ENCODE peak calls at places on chromosomes 3 and 15, in seven cellular contexts. V, Q, X, Z, G, T and H are unnamed samples. For H3K36me3, the result is how much of the 10 kb centered on the place peaks cover.

GRCh38 chr3:114274929-114275328 is 18.9 kb upstream of the TIGIT start:
- DNase-seq in V (peak), Q (no peak), X (no peak), Z (peak), G (no peak), T (no peak), H (no peak)

GRCh38 chr3:116153174-116153573 is 292.1 kb downstream of the LSAMP start:
- DNase-seq in V (peak), Q (no peak), X (no peak), Z (no peak), G (no peak), T (no peak), H (no peak)

GRCh38 chr3:59766165-59766872 is 716.5 kb upstream of the CFAP20DC start:
- DNase-seq in V (peak), Q (no peak), X (no peak), Z (no peak), G (no peak), T (peak), H (no peak)

GRCh38 chr15:89112341-89112971 is 24.2 kb downstream of the ABHD2 start:
- DNase-seq in V (peak), Q (peak), X (no peak), Z (no peak), G (peak), T (peak), H (no peak)

GRCh38 chr15:67838789-67839332 is 984 bp downstream of the RNU6-1 start:
- DNase-seq in V (peak), Q (peak), X (no peak), Z (no peak), G (peak), T (peak), H (peak)

GRCh38 chr15:79233236-79233635 is 49.3 kb upstream of the ANKRD34C start:
- DNase-seq in V (no peak), Q (no peak), X (no peak), Z (no peak), G (no peak), T (no peak), H (no peak)

GRCh38 chr3:137013955-137014688 is 56.3 kb downstream of the IL20RB start:
- DNase-seq in V (peak), Q (peak), X (peak), Z (peak), G (peak), T (peak), H (peak)

GRCh38 chr3:126014252-126014651 is 45.3 kb downstream of the ROPN1B start:
- DNase-seq in V (peak), Q (no peak), X (peak), Z (peak), G (no peak), T (no peak), H (peak)

GRCh38 chr3:123395235-123395634 is 53.7 kb downstream of the ADCY5 start:
- DNase-seq in V (no peak), Q (no peak), X (no peak), Z (no peak), G (no peak), T (no peak), H (no peak)

GRCh38 chr15:39888809-39889208 is 31.3 kb downstream of the GPR176 start:
- DNase-seq in V (no peak), Q (no peak), X (no peak), Z (no peak), G (no peak), T (no peak), H (no peak)

GRCh38 chr3:167113466-167113865 is 266.6 kb downstream of the ZBBX start:
- DNase-seq in V (no peak), Q (no peak), X (no peak), Z (no peak), G (no peak), T (no peak), H (no peak)

GRCh38 chr3:41199866-41200668 is 762 bp downstream of the CTNNB1 start:
- DNase-seq in V (peak), Q (peak), X (peak), Z (no peak), G (peak), T (peak), H (no peak)

GRCh38 chr3:152307829-152308474 is 39.2 kb downstream of the MBNL1 start:
- DNase-seq in V (peak), Q (peak), X (no peak), Z (peak), G (no peak), T (no peak), H (no peak)

GRCh38 chr15:99631256-99631655 is 65.5 kb downstream of the MEF2A start:
- DNase-seq in V (no peak), Q (no peak), X (no peak), Z (no peak), G (no peak), T (no peak), H (no peak)

GRCh38 chr15:74800559-74801094 is 12.0 kb upstream of the LMAN1L start:
- DNase-seq in V (no peak), Q (peak), X (no peak), Z (no peak), G (no peak), T (no peak), H (no peak)

GRCh38 chr3:99648091-99648490 is 9.7 kb downstream of the COL8A1 start:
- DNase-seq in V (peak), Q (peak), X (no peak), Z (peak), G (no peak), T (no peak), H (no peak)

GRCh38 chr15:83582386-83582785 is 71.5 kb upstream of the ADAMTSL3 start:
- DNase-seq in V (peak), Q (no peak), X (no peak), Z (no peak), G (no peak), T (no peak), H (no peak)

GRCh38 chr3:11835028-11835639 is 11.6 kb downstream of the TAMM41 start:
- DNase-seq in V (peak), Q (no peak), X (no peak), Z (no peak), G (no peak), T (no peak), H (no peak)

GRCh38 chr15:58047149-58047548 is 18.4 kb downstream of the ALDH1A2 start:
- DNase-seq in V (no peak), Q (no peak), X (no peak), Z (no peak), G (no peak), T (no peak), H (no peak)

GRCh38 chr3:134965849-134966248 is 170.8 kb downstream of the EPHB1 start:
- DNase-seq in V (no peak), Q (no peak), X (no peak), Z (no peak), G (no peak), T (no peak), H (no peak)

GRCh38 chr15:96582473-96582872 is 252.0 kb downstream of the NR2F2 start:
- DNase-seq in V (no peak), Q (no peak), X (no peak), Z (no peak), G (no peak), T (no peak), H (no peak)

GRCh38 chr3:152556731-152557254 is 278.1 kb upstream of the P2RY1 start:
- DNase-seq in V (peak), Q (no peak), X (no peak), Z (peak), G (peak), T (no peak), H (no peak)

GRCh38 chr3:170802164-170803151 is 67.5 kb downstream of the RPL22L1 start:
- DNase-seq in V (peak), Q (no peak), X (no peak), Z (peak), G (no peak), T (no peak), H (no peak)

GRCh38 chr3:19147905-19148767 is at the start of gene KCNH8:
- DNase-seq in V (no peak), Q (peak), X (peak), Z (no peak), G (no peak), T (no peak), H (no peak)

GRCh38 chr3:133023301-133023830 is 14.8 kb upstream of the TMEM108 start:
- DNase-seq in V (no peak), Q (no peak), X (no peak), Z (no peak), G (no peak), T (peak), H (no peak)

GRCh38 chr15:41886741-41887140 is 7.1 kb downstream of the SPTBN5 start:
- DNase-seq in V (no peak), Q (no peak), X (no peak), Z (no peak), G (no peak), T (no peak), H (no peak)

GRCh38 chr3:11532865-11533490 is 110.7 kb downstream of the VGLL4 start:
- DNase-seq in V (peak), Q (no peak), X (no peak), Z (peak), G (peak), T (no peak), H (no peak)

DNA sequence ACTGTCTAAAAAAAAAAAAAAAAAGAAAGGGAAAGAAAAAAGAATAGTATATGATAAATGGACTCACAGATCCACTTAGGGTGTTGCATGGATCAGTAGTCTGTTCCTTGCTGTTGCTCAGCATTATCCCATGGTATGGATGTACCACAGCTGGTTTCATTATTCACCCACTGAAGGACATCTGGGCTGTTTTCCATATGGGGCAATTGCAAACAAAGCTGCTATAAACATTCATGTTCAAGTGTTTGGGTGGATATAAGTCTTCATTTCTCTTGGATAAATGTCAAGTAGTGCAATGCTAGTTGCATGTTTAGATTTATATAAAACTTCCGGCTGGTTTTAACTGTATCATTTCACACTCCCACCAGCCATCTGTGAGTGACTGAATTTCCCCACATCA is 137.7 kb downstream of the ASB7 start:
- DNase-seq in V (no peak), Q (no peak), X (no peak), Z (no peak), G (no peak), T (no peak), H (no peak)
- TF ChIP-seq CTCF in V (no peak), Q (no peak), X (no peak), Z (no peak), G (no peak), T (no peak), H (no peak)

GRCh38 chr15:90763700-90764099 is 46.6 kb downstream of the BLM start:
- DNase-seq in V (no peak), Q (no peak), X (no peak), Z (no peak), G (no peak), T (no peak), H (no peak)

GRCh38 chr15:90761629-90762028 is 44.5 kb downstream of the BLM start:
- DNase-seq in V (no peak), Q (no peak), X (no peak), Z (no peak), G (no peak), T (no peak), H (no peak)

GRCh38 chr15:90762109-90762508 is 45.0 kb downstream of the BLM start:
- DNase-seq in V (no peak), Q (no peak), X (no peak), Z (peak), G (peak), T (peak), H (peak)

GRCh38 chr15:90765966-90766365 is 48.8 kb downstream of the BLM start:
- DNase-seq in V (peak), Q (no peak), X (no peak), Z (no peak), G (no peak), T (no peak), H (no peak)

DNA sequence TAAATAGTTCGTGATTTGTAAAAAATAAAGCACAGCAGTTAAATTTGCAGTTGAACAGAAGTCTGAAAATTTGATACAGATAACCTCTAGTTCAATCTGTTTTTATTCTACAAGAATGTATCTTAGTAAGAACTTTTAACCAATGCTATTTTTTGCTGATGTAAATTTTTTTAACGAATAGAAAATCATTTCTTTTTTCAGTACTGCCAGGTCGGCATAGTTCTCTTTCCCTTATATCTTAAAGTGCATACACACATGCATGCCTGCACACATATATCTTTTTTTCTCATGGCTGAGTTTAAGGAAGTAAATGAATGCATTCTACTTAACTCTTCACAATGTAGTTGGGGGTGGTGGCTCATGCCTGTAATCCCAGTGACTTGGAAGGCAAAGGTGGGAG is 48.3 kb downstream of the BLM start:
- DNase-seq in V (peak), Q (no peak), X (no peak), Z (no peak), G (no peak), T (no peak), H (no peak)
- H3K36me3 ChIP-seq in V (under half), Q (under half), X (under half), Z (under half), G (under half), T (under half), H (under half)

GRCh38 chr3:143597774-143598652 is 250.3 kb downstream of the SLC9A9 start:
- DNase-seq in V (no peak), Q (no peak), X (no peak), Z (no peak), G (no peak), T (no peak), H (no peak)
- TF ChIP-seq CTCF in V (no peak), Q (no peak), X (no peak), Z (no peak), G (no peak), T (no peak), H (no peak)

GRCh38 chr3:57646723-57647122 is 46.2 kb downstream of the DENND6A start:
- DNase-seq in V (peak), Q (no peak), X (no peak), Z (peak), G (no peak), T (peak), H (no peak)
- H3K36me3 ChIP-seq in V (under half), Q (under half), X (under half), Z (under half), G (under half), T (half or more), H (under half)

DNA sequence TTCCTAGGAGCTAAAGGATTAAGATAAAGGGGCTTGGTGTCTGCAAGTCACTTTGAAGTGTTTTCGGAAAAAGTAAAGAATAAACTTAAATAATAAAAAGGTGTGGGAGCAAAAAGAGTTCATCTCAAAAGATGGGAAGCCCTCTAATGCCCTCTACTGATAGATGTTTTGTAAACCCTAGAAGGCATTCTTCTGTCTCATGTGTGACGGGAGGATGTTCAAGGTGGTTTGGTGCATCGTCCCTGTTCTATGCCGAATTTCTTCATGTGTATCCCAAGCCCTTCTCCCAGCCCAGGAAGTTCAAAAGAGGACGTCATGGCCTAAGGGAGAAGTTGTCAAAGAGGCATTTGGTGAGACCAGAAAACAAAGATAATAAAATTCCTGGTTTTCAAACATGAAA is 37.2 kb downstream of the CCK start:
- DNase-seq in V (no peak), Q (no peak), X (no peak), Z (no peak), G (no peak), T (no peak), H (no peak)
- TF ChIP-seq CTCF in V (peak), Q (no peak), X (peak), Z (peak), G (peak), T (no peak), H (no peak)

GRCh38 chr15:70054366-70054765 is 43.4 kb downstream of the TLE3 start:
- DNase-seq in V (no peak), Q (no peak), X (no peak), Z (no peak), G (no peak), T (peak), H (no peak)
- H3K36me3 ChIP-seq in V (half or more), Q (half or more), X (half or more), Z (half or more), G (half or more), T (half or more), H (half or more)

DNA sequence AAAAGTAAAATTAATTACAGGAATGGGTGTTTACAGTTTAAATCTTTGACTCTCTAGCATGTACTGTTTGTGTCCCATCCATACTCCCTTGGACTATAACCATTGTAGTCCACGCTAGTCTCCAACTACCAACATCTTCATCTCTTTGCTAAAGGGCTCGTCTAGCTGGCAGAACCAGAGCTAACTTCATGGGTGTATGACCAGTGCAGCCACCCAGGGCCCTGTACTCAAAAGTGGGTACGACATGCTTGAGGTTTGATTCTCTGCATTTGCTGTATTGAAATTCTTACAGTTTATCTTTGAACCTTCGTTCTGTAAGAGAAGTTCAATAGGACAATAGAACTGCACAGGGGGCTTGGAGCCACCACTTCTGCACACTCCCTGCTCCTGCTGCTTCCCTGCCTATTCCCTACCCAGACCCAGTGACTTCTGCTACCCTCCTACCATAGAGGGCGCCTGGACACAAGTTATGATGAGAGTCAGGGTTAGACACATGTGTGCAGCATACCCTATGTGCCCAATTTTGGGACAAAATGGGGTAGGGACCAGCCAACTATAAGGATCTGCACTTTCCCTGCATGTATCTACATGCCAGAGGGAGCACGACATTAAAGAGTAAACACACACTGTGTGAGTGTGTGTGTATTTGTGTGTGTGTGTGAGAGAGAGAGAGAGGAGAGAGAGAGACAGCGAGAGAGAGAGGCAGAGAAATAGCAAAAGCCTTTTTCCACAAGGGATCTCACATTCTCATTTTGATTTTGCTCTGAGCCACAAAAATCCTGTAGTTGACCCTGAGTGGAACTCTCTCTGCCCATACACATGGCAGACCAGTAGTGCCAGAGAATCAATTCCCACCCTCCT is 59.0 kb upstream of the NECTIN3 start:
- DNase-seq in V (no peak), Q (peak), X (no peak), Z (no peak), G (no peak), T (no peak), H (no peak)
- TF ChIP-seq CTCF in V (no peak), Q (peak), X (no peak), Z (peak), G (no peak), T (no peak), H (no peak)

GRCh38 chr15:34944946-34945345 is 24.6 kb downstream of the AQR start:
- DNase-seq in V (peak), Q (no peak), X (no peak), Z (no peak), G (no peak), T (no peak), H (no peak)
- H3K36me3 ChIP-seq in V (under half), Q (under half), X (under half), Z (under half), G (half or more), T (under half), H (under half)

GRCh38 chr3:155989536-155989935 is 119.1 kb downstream of the GMPS start:
- DNase-seq in V (no peak), Q (no peak), X (no peak), Z (no peak), G (no peak), T (no peak), H (no peak)

GRCh38 chr3:155984791-155985417 is 114.5 kb downstream of the GMPS start:
- DNase-seq in V (no peak), Q (no peak), X (no peak), Z (no peak), G (no peak), T (no peak), H (no peak)

GRCh38 chr3:155979746-155980145 is 109.3 kb downstream of the GMPS start:
- DNase-seq in V (peak), Q (no peak), X (no peak), Z (peak), G (no peak), T (no peak), H (no peak)

GRCh38 chr3:155981669-155982068 is 111.2 kb downstream of the GMPS start:
- DNase-seq in V (peak), Q (no peak), X (no peak), Z (no peak), G (no peak), T (no peak), H (no peak)

GRCh38 chr3:155983834-155984474 is 113.5 kb downstream of the GMPS start:
- DNase-seq in V (peak), Q (no peak), X (no peak), Z (no peak), G (no peak), T (no peak), H (no peak)
- TF ChIP-seq CTCF in V (no peak), Q (no peak), X (no peak), Z (peak), G (no peak), T (no peak), H (no peak)

GRCh38 chr3:37173806-37174205 is 576 bp downstream of the LRRFIP2 start:
- DNase-seq in V (no peak), Q (no peak), X (no peak), Z (no peak), G (no peak), T (no peak), H (no peak)

GRCh38 chr3:37170513-37170912 is 3.9 kb downstream of the LRRFIP2 start:
- DNase-seq in V (no peak), Q (no peak), X (no peak), Z (no peak), G (no peak), T (no peak), H (no peak)

GRCh38 chr3:37171144-37171543 is 3.2 kb downstream of the LRRFIP2 start:
- DNase-seq in V (no peak), Q (peak), X (no peak), Z (no peak), G (peak), T (peak), H (no peak)

GRCh38 chr3:37170097-37170496 is 4.3 kb downstream of the LRRFIP2 start:
- DNase-seq in V (no peak), Q (peak), X (no peak), Z (no peak), G (no peak), T (no peak), H (no peak)

DNA sequence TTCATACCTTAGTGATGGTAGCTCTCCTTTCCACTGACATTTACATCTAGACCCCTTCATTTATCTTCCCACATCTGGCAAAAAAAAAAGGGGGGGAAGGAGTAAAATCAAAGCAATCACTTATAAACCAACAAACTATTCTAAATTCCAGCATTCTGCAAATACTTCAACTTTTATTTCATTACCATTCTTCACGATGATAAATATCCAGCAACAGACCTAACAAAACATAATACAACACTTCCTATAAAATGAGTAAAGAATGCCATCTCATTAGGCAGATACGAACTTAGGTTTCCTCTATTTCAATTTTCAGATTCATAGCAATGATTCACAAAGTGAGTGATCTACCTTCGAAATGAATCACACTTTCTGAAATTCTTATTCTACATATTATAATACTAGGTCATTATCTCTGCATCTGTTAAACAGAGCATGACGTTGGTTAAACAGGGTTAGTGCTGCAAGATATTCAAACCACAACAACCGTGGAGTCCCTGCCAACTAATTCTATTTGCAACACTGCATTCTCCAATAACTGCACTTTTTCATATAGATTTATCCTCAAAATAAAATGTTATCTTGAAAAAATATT is at the start of gene LRRFIP2:
- DNase-seq in V (peak), Q (no peak), X (no peak), Z (peak), G (no peak), T (no peak), H (no peak)
- H3K36me3 ChIP-seq in V (under half), Q (under half), X (under half), Z (under half), G (under half), T (under half), H (under half)